ENCODE peak calls at places on chromosomes 6 and 20, in seven cellular contexts. I is hepatocyte, E is neural progenitor cell, A is GM23338, R is SK-N-SH, P is GM23248, G is HCT116. K is an unnamed sample.

GRCh38 chr6:2432258-2432657 is 186.9 kb upstream of the GMDS start:
- DNase-seq in E (no peak), I (peak; percentile 50), P (peak; percentile 95), R (no peak), A (no peak), G (peak; percentile 26), K (no peak)

GRCh38 chr20:36201198-36201597 is 35.1 kb upstream of the AAR2 start:
- DNase-seq in G (no peak), A (no peak), I (no peak), P (no peak), R (no peak), E (no peak), K (no peak)

GRCh38 chr6:125102901-125103300 is 50.7 kb upstream of the TPD52L1 start:
- DNase-seq in R (no peak), E (no peak), A (no peak), G (peak; percentile 21), I (no peak), P (peak; percentile 82), K (no peak)

GRCh38 chr6:160139420-160139851 is 17.8 kb downstream of the SLC22A1 start:
- DNase-seq in I (peak; percentile 58), A (no peak), P (peak; percentile 84), E (no peak), G (no peak), R (no peak), K (no peak)

GRCh38 chr6:26240981-26241770 is 123.8 kb upstream of the BTN3A2 start:
- DNase-seq in G (no peak), P (peak; percentile 67), I (no peak), A (peak; percentile 65), R (no peak), E (peak; percentile 45), K (no peak)

GRCh38 chr6:107272246-107272645 is 156.9 kb upstream of the BEND3 start:
- DNase-seq in R (no peak), G (no peak), E (no peak), P (no peak), A (no peak), I (no peak), K (no peak)

GRCh38 chr20:34582911-34583310 is 24.4 kb downstream of the MAP1LC3A start:
- DNase-seq in E (no peak), G (no peak), A (no peak), P (peak; percentile 33), I (no peak), R (no peak), K (no peak)

GRCh38 chr6:39062014-39062740 is 13.6 kb downstream of the GLP1R start:
- DNase-seq in R (peak; percentile 80), I (no peak), A (no peak), E (peak; percentile 13), G (no peak), P (no peak), K (no peak)

GRCh38 chr6:20688710-20689500 is 154.6 kb downstream of the CDKAL1 start:
- DNase-seq in A (no peak), I (no peak), E (no peak), R (no peak), G (no peak), P (peak; percentile 19), K (peak; percentile 84)

GRCh38 chr6:1639430-1639829 is 29.7 kb downstream of the FOXC1 start:
- DNase-seq in A (no peak), G (no peak), E (no peak), R (no peak), I (no peak), P (no peak), K (no peak)

GRCh38 chr6:129575378-129576118 is 134.4 kb downstream of the ARHGAP18 start:
- DNase-seq in E (peak; percentile 54), I (peak; percentile 65), P (peak; percentile 77), G (peak; percentile 27), A (peak; percentile 79), R (peak; percentile 9), K (no peak)

GRCh38 chr6:47680056-47680455 is 18.3 kb upstream of the ADGRF4 start:
- DNase-seq in R (no peak), E (no peak), G (no peak), I (peak; percentile 24), A (no peak), P (no peak), K (no peak)

GRCh38 chr6:23181301-23182110 is 612.1 kb downstream of the HDGFL1 start:
- DNase-seq in A (no peak), I (no peak), G (no peak), P (no peak), E (peak; percentile 4), R (no peak), K (no peak)

GRCh38 chr6:112571486-112571885 is 224.4 kb downstream of the RFPL4B start:
- DNase-seq in P (peak; percentile 72), I (peak; percentile 13), E (no peak), A (no peak), R (no peak), G (no peak), K (no peak)

GRCh38 chr6:102114402-102114801 is 720.9 kb downstream of the GRIK2 start:
- DNase-seq in R (no peak), A (peak; percentile 72), P (no peak), G (peak; percentile 6), E (peak; percentile 29), I (peak; percentile 18), K (no peak)

GRCh38 chr20:50765674-50766073 is 29.2 kb upstream of the BCAS4 start:
- DNase-seq in R (no peak), P (no peak), G (no peak), A (no peak), I (no peak), E (no peak), K (no peak)

GRCh38 chr20:50335105-50335504 is 144.5 kb downstream of the CEBPB start:
- DNase-seq in E (peak; percentile 71), P (peak; percentile 49), R (peak; percentile 50), G (peak; percentile 68), I (peak; percentile 68), A (peak; percentile 89), K (no peak)

GRCh38 chr20:41608606-41609005 is 9.6 kb downstream of the CHD6 start:
- DNase-seq in P (no peak), R (no peak), A (no peak), G (no peak), E (no peak), I (no peak), K (no peak)

GRCh38 chr6:47290124-47290834 is 19.4 kb downstream of the TNFRSF21 start:
- DNase-seq in I (no peak), R (no peak), A (no peak), G (no peak), P (no peak), E (no peak), K (no peak)

GRCh38 chr6:108526739-108527174 is 34.0 kb upstream of the FOXO3 start:
- DNase-seq in P (peak; percentile 64), A (peak; percentile 80), E (peak; percentile 53), G (no peak), R (peak; percentile 64), I (peak; percentile 58), K (peak; percentile 41)

GRCh38 chr20:45775411-45775810 is 16.3 kb downstream of the WFDC3 start:
- DNase-seq in P (no peak), G (no peak), A (no peak), E (no peak), I (no peak), R (no peak), K (no peak)
- TF ChIP-seq EZH2phosphoT487 in P (no peak), G (no peak), A (no peak), E (no peak), I (no peak), R (no peak), K (no peak)

DNA sequence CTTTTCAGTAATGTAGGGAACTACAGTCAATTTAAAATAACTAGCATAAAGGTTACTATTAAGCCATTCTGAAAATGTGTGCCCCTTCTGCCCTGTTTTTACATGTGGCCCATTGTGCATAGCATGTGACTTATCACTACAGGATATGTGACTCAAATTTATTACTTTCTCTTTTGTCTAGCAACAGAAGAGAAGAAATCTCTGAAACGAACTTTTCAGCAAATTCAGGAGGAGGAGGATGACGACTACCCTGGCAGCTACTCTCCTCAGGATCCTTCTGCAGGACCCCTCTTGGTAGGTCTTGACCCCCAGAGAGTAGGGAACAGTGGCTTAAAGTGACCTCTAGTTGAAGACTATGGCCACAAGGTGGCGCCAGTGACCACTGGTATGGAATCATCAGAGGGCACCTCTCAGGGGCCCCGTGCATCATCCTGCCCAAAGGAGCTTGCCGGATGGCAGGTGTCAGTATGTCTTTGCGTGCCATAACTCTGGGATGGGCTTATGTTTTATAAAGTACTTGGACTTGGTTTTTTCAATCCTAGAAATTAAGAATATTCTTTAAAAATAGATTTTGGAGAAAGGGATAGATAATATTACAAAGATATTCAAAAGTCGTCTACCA is 23.9 kb downstream of the RPRD1B start:
- DNase-seq in A (peak; percentile 96), G (peak; percentile 58), I (peak; percentile 93), P (peak; percentile 83), R (peak; percentile 80), E (peak; percentile 97), K (peak; percentile 73)
- TF ChIP-seq EZH2phosphoT487 in A (no peak), G (no peak), I (no peak), P (no peak), R (no peak), E (no peak), K (no peak)

GRCh38 chr20:1298888-1299511 is 29.9 kb downstream of the SDCBP2 start:
- DNase-seq in A (no peak), R (no peak), E (no peak), G (no peak), I (no peak), P (no peak), K (no peak)

GRCh38 chr20:1301031-1301529 is 27.9 kb downstream of the SDCBP2 start:
- DNase-seq in E (peak; percentile 43), I (no peak), P (peak; percentile 68), R (no peak), A (peak; percentile 33), G (peak; percentile 18), K (no peak)

GRCh38 chr20:1300083-1300840 is 28.7 kb downstream of the SDCBP2 start:
- DNase-seq in P (no peak), G (no peak), E (no peak), I (no peak), R (no peak), A (no peak), K (no peak)

GRCh38 chr20:1298166-1298565 is 30.8 kb downstream of the SDCBP2 start:
- DNase-seq in E (no peak), G (no peak), A (no peak), R (no peak), I (no peak), P (no peak), K (no peak)

DNA sequence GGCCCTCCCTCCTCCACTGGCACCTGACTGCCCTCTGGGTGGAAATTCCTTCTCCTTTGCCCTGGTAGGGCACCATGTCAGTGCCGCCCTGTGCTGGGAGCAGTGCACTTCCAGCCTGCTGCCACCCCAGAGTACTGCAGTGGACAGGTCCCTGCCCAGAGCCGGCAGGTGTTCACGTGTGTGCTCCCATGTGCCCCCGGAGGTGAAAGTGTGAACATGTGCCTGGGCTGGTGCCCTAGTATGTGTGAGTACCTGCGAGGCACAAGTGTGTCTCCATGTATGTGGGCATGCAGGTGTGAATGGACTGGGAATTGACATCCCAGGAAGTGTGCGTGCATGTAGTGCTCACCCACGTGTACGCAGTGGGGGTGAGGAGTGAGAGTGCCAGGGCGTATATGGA is 29.4 kb downstream of the SDCBP2 start:
- DNase-seq in P (no peak), I (no peak), R (peak; percentile 67), G (peak; percentile 37), A (peak; percentile 73), E (peak; percentile 45), K (peak; percentile 40)
- TF ChIP-seq EZH2phosphoT487 in P (no peak), I (no peak), R (no peak), G (no peak), A (no peak), E (no peak), K (no peak)

DNA sequence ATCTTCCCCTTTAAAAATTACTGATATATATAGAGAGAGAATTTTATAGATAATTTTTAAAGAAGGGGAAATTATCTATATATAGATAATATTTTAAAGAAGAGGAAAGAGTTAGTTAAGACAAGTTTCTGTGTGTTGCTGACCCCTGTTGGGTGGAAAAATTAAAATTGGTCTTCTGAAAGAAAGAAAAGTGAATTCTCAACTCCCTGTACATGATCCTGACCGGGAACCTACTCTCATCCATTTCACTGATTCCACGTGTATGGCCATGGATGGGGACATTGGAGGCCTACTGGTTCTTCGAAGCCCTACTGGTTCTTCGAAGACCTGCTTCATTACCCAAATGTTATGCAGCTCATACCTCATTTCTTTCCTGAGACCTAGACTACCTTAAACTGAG is 53.0 kb upstream of the TCF21 start:
- DNase-seq in E (no peak), I (no peak), P (peak; percentile 26), A (no peak), G (no peak), R (no peak), K (no peak)
- TF ChIP-seq EZH2phosphoT487 in E (no peak), I (no peak), P (no peak), A (no peak), G (no peak), R (no peak), K (no peak)